ENCODE peak calls at places on chromosomes 13 and 19, in seven cellular contexts. N is NCI-H774; E is CD8-positive, alpha-beta memory T cell; G is SK-N-DZ; B is stimulated activated CD8-positive, alpha-beta memory T cell treated with anti-CD3 and anti-CD28 coated beads, Interleukin-2, amount 100 ng/mL, for 1 hour; U is Caco-2; W is erythroblast. C is an unnamed sample.

GRCh38 chr13:29954082-29955043 is 103.9 kb upstream of the UBL3 start:
- DNase-seq in N (no peak), W (no peak), E (peak; percentile 55), B (no peak), G (no peak), U (peak; percentile 46), C (no peak)

GRCh38 chr19:18898081-18898532 is 2.1 kb upstream of the CERS1 start:
- DNase-seq in G (no peak), E (no peak), B (no peak), N (no peak), U (no peak), W (peak; percentile 61), C (no peak)

GRCh38 chr19:1063030-1063908 is 3.7 kb upstream of the ARHGAP45 start:
- DNase-seq in U (peak; percentile 72), G (no peak), W (peak; percentile 86), B (no peak), N (no peak), E (peak; percentile 61), C (no peak)

GRCh38 chr13:106919638-106920037 is 351.7 kb upstream of the ARGLU1 start:
- DNase-seq in U (no peak), G (no peak), E (no peak), W (no peak), N (no peak), B (no peak), C (no peak)

GRCh38 chr13:67137044-67137735 is 92.9 kb downstream of the PCDH9 start:
- DNase-seq in E (no peak), B (no peak), G (no peak), U (no peak), N (no peak), W (no peak), C (no peak)

GRCh38 chr13:23069571-23069970 is 111.2 kb upstream of the SGCG start:
- DNase-seq in N (no peak), E (no peak), G (no peak), U (no peak), W (no peak), B (no peak), C (no peak)

GRCh38 chr13:21675095-21676007 is 4.5 kb downstream of the FGF9 start:
- DNase-seq in U (no peak), E (peak; percentile 52), G (peak; percentile 10), B (no peak), W (no peak), N (peak; percentile 31), C (no peak)

GRCh38 chr19:1252818-1253513 is 4.6 kb downstream of the MIDN start:
- DNase-seq in E (peak; percentile 88), G (no peak), B (no peak), W (peak; percentile 91), N (no peak), U (no peak), C (no peak)

GRCh38 chr19:35212241-35212640 is 16.3 kb downstream of the FAM187B start:
- DNase-seq in U (no peak), W (no peak), B (no peak), E (no peak), G (no peak), N (no peak), C (no peak)

GRCh38 chr13:114100446-114101320 is 31.7 kb downstream of the RASA3 start:
- DNase-seq in B (no peak), E (no peak), N (no peak), W (no peak), U (no peak), G (no peak), C (no peak)

GRCh38 chr19:5369962-5370367 is 29.4 kb upstream of the PTPRS start:
- DNase-seq in N (no peak), G (peak; percentile 48), W (peak; percentile 64), U (peak; percentile 76), B (no peak), E (no peak), C (no peak)

GRCh38 chr13:49926019-49926418 is 10.1 kb downstream of the SPRYD7 start:
- DNase-seq in U (no peak), B (no peak), W (no peak), E (no peak), G (no peak), N (no peak), C (no peak)

GRCh38 chr13:35711909-35712308 is 235.4 kb upstream of the MAB21L1 start:
- DNase-seq in B (no peak), N (no peak), G (no peak), W (no peak), E (no peak), U (no peak), C (no peak)